ENCODE peak calls at places on chromosomes 5 and 9, in five cellular contexts. L is EH; O is NCI-H510A treated with DMSO at 0.1 percent for 48 hours; Y is WTC11; Q is naive thymus-derived CD8-positive, alpha-beta T cell. U is an unnamed sample.

GRCh38 chr9:127644428-127644827 is 32.4 kb downstream of the STXBP1 start:
- DNase-seq in L (no peak), O (no peak), Y (no peak), Q (no peak), U (no peak)

GRCh38 chr9:81521892-81522291 is 167.5 kb downstream of the TLE1 start:
- DNase-seq in L (no peak), O (peak; percentile 76), Y (no peak), Q (no peak), U (no peak)

GRCh38 chr5:54455413-54456157 is at the start of gene HSPB3:
- DNase-seq in L (peak; percentile 98), O (no peak), Y (no peak), Q (no peak), U (no peak)

GRCh38 chr9:72025956-72026355 is 34.5 kb downstream of the C9orf57 start:
- DNase-seq in L (peak; percentile 69), O (no peak), Y (no peak), Q (no peak), U (no peak)

GRCh38 chr9:96476013-96476412 is 26.0 kb downstream of the HABP4 start:
- DNase-seq in L (no peak), O (no peak), Y (no peak), Q (no peak), U (no peak)

GRCh38 chr9:98195671-98196070 is 3.2 kb upstream of the CORO2A start:
- DNase-seq in L (no peak), O (no peak), Y (no peak), Q (no peak), U (no peak)

GRCh38 chr5:110757118-110757729 is 18.4 kb downstream of the SLC25A46 start:
- DNase-seq in L (peak; percentile 57), O (peak; percentile 56), Y (no peak), Q (peak; percentile 49), U (peak; percentile 24)

GRCh38 chr9:95801797-95802196 is 73.7 kb upstream of the ERCC6L2 start:
- DNase-seq in L (no peak), O (no peak), Y (no peak), Q (no peak), U (no peak)

GRCh38 chr5:10018211-10018610 is 231.5 kb downstream of the ATPSCKMT start:
- DNase-seq in L (peak; percentile 66), O (no peak), Y (no peak), Q (no peak), U (no peak)

GRCh38 chr5:142466195-142466951 is 141.6 kb upstream of the SPRY4 start:
- DNase-seq in L (peak; percentile 49), O (no peak), Y (no peak), Q (no peak), U (no peak)

GRCh38 chr9:86434039-86434726 is 80.0 kb upstream of the TUT7 start:
- DNase-seq in L (peak; percentile 72), O (peak; percentile 65), Y (no peak), Q (peak; percentile 36), U (no peak)

GRCh38 chr5:36152324-36153298 is 700 bp downstream of the SKP2 start:
- DNase-seq in L (peak; percentile 54), O (peak; percentile 64), Y (no peak), Q (no peak), U (no peak)

GRCh38 chr9:124780757-124781151 is 3.8 kb downstream of the OLFML2A start:
- DNase-seq in L (no peak), O (no peak), Y (peak; percentile 3), Q (no peak), U (no peak)

GRCh38 chr5:44389410-44389879 is at the start of gene FGF10:
- DNase-seq in L (no peak), O (no peak), Y (peak; percentile 72), Q (no peak), U (no peak)

GRCh38 chr5:14438195-14438606 is 143.4 kb upstream of the OTULINL start:
- DNase-seq in L (no peak), O (no peak), Y (no peak), Q (peak; percentile 14), U (no peak)

GRCh38 chr9:88272986-88273385 is 115.3 kb upstream of the SPIN1 start:
- DNase-seq in L (no peak), O (no peak), Y (no peak), Q (no peak), U (no peak)

GRCh38 chr9:127788337-127789011 is 2.6 kb downstream of the CDK9 start:
- DNase-seq in L (no peak), O (no peak), Y (no peak), Q (no peak), U (no peak)

GRCh38 chr5:38922199-38922598 is 76.4 kb downstream of the OSMR start:
- DNase-seq in L (peak; percentile 65), O (peak; percentile 49), Y (peak; percentile 59), Q (peak; percentile 36), U (no peak)

GRCh38 chr9:33017283-33018041 is 7.6 kb upstream of the DNAJA1 start:
- DNase-seq in L (no peak), O (no peak), Y (no peak), Q (no peak), U (no peak)

GRCh38 chr5:62112689-62113220 is 193.3 kb upstream of the KIF2A start:
- DNase-seq in L (no peak), O (no peak), Y (no peak), Q (no peak), U (no peak)

GRCh38 chr9:2093920-2094597 is 78.9 kb downstream of the SMARCA2 start:
- DNase-seq in L (peak; percentile 79), O (no peak), Y (no peak), Q (no peak), U (no peak)

GRCh38 chr5:115685966-115686691 is 60.3 kb upstream of the TMED7 start:
- DNase-seq in L (peak; percentile 72), O (no peak), Y (no peak), Q (no peak), U (no peak)

GRCh38 chr5:141941307-141941706 is 16.7 kb downstream of the PCDH12 start:
- DNase-seq in L (peak; percentile 57), O (no peak), Y (no peak), Q (no peak), U (no peak)

GRCh38 chr5:36414869-36415282 is 113.2 kb upstream of the RANBP3L start:
- DNase-seq in L (peak; percentile 53), O (no peak), Y (no peak), Q (no peak), U (no peak)

U was measured in effector CD4-positive, alpha-beta T cell.